ENCODE peak calls at places on chromosome 1, in nine cellular contexts. C is NCI-H1694 treated with DMSO at 0.1 percent for 48 hours; B is fibroblast of lung; Z is MCF 10A; T is stimulated activated CD4-positive, alpha-beta T cell treated with anti-CD3 and anti-CD28 coated beads, Interleukin-4, amount 100 ng/mL, for 48 hours; H is HEK293T; W is A549; A is cardiac muscle cell; S is C1 segment of cervical spinal cord. Q is an unnamed sample.
A peak's percentile ranks its signal among the peaks of the same experiment; 100 is the strongest.

GRCh38 chr1:215397106-215397505 is 170.0 kb upstream of the KCTD3 start:
- DNase-seq in C (no peak), B (no peak), Z (no peak), T (no peak), H (no peak), W (no peak), A (no peak), S (no peak), Q (no peak)

GRCh38 chr1:95723346-95723745 is 489.3 kb downstream of the RWDD3 start:
- DNase-seq in C (no peak), B (no peak), Z (peak; percentile 94), T (no peak), H (no peak), W (no peak), A (no peak), S (no peak), Q (no peak)

GRCh38 chr1:160779662-160780397 is 16.1 kb upstream of the LY9 start:
- DNase-seq in C (no peak), B (no peak), Z (peak; percentile 48), T (no peak), H (peak; percentile 66), W (peak; percentile 70), A (peak; percentile 7), S (no peak), Q (no peak)

GRCh38 chr1:229693124-229693523 is 67.1 kb downstream of the URB2 start:
- DNase-seq in C (no peak), B (no peak), Z (no peak), T (no peak), H (peak; percentile 6), W (no peak), A (no peak), S (no peak), Q (no peak)

GRCh38 chr1:192580351-192580962 is 4.9 kb downstream of the RGS1 start:
- DNase-seq in C (no peak), B (peak; percentile 68), Z (peak; percentile 72), T (no peak), H (peak; percentile 10), W (peak; percentile 64), A (peak; percentile 77), S (no peak), Q (no peak)

GRCh38 chr1:227094249-227094966 is 154.3 kb downstream of the COQ8A start:
- DNase-seq in C (no peak), B (peak; percentile 27), Z (no peak), T (no peak), H (no peak), W (no peak), A (no peak), S (no peak), Q (no peak)

GRCh38 chr1:241639040-241639652 is 1.0 kb downstream of the CHML start:
- DNase-seq in C (no peak), B (peak; percentile 36), Z (peak; percentile 55), T (peak; percentile 6), H (no peak), W (no peak), A (peak; percentile 48), S (no peak), Q (no peak)

GRCh38 chr1:7427066-7427465 is 344.0 kb upstream of the VAMP3 start:
- DNase-seq in C (no peak), B (peak; percentile 44), Z (no peak), T (no peak), H (no peak), W (no peak), A (peak; percentile 10), S (no peak), Q (no peak)

GRCh38 chr1:172431721-172432192 is 11.3 kb downstream of the C1orf105 start:
- DNase-seq in C (no peak), B (no peak), Z (peak; percentile 79), T (no peak), H (no peak), W (no peak), A (no peak), S (no peak), Q (no peak)

Q was measured in DMS 273 treated with DMSO at 0.1 percent for 48 hours.